ENCODE peak calls at places on chromosomes 1 and 21, in four cellular contexts. A, X, M and S are unnamed samples.

GRCh38 chr1:171245458-171246064 is 2.7 kb upstream of the FMO1 start:
- DNase-seq in A (no peak), X (no peak), M (peak), S (no peak)

GRCh38 chr21:40511976-40512375 is 335.0 kb downstream of the DSCAM start:
- DNase-seq in A (no peak), X (no peak), M (no peak), S (no peak)

GRCh38 chr21:14260459-14260764 is 44.5 kb downstream of the RBM11 start:
- DNase-seq in A (no peak), X (no peak), M (no peak), S (no peak)

GRCh38 chr1:25702101-25702775 is 85.6 kb downstream of the MAN1C1 start:
- DNase-seq in A (peak), X (no peak), M (no peak), S (peak)

GRCh38 chr1:94709891-94710581 is 110.1 kb upstream of the SLC44A3 start:
- DNase-seq in A (no peak), X (no peak), M (no peak), S (no peak)

GRCh38 chr1:207752456-207753132 is 740 bp downstream of the CD46 start:
- DNase-seq in A (peak), X (peak), M (peak), S (no peak)

GRCh38 chr1:14372526-14372925 is 226.0 kb upstream of the KAZN start:
- DNase-seq in A (no peak), X (no peak), M (no peak), S (no peak)

GRCh38 chr1:228046421-228047182 is 35.9 kb upstream of the ARF1 start:
- DNase-seq in A (peak), X (no peak), M (no peak), S (no peak)

GRCh38 chr1:179228783-179229213 is 679 bp downstream of the ABL2 start:
- DNase-seq in A (peak), X (no peak), M (peak), S (peak)

GRCh38 chr1:201937624-201938212 is 8.6 kb downstream of the LMOD1 start:
- DNase-seq in A (no peak), X (no peak), M (no peak), S (no peak)

GRCh38 chr1:16183765-16184556 is 28.1 kb upstream of the EPHA2 start:
- DNase-seq in A (no peak), X (no peak), M (no peak), S (no peak)

GRCh38 chr1:44453798-44454349 is 48.8 kb downstream of the RNF220 start:
- DNase-seq in A (no peak), X (no peak), M (no peak), S (no peak)

GRCh38 chr1:23598424-23598823 is 39.1 kb upstream of the ID3 start:
- DNase-seq in A (no peak), X (no peak), M (no peak), S (no peak)

GRCh38 chr21:21921410-21922232 is 923.4 kb downstream of the NCAM2 start:
- DNase-seq in A (no peak), X (no peak), M (no peak), S (no peak)

GRCh38 chr1:10768552-10768951 is 27.9 kb downstream of the CASZ1 start:
- DNase-seq in A (no peak), X (no peak), M (no peak), S (no peak)

GRCh38 chr1:64691631-64692030 is 53.2 kb upstream of the RAVER2 start:
- DNase-seq in A (no peak), X (no peak), M (no peak), S (no peak)

GRCh38 chr1:227762231-227762911 is 27.1 kb downstream of the SNAP47 start:
- DNase-seq in A (peak), X (peak), M (peak), S (peak)

GRCh38 chr1:27070390-27071048 is 57.9 kb upstream of the TENT5B start:
- DNase-seq in A (no peak), X (peak), M (no peak), S (no peak)

GRCh38 chr1:97562096-97562495 is 358.7 kb downstream of the DPYD start:
- DNase-seq in A (no peak), X (no peak), M (no peak), S (no peak)

GRCh38 chr1:164589961-164590507 is 31.1 kb downstream of the PBX1 start:
- DNase-seq in A (no peak), X (no peak), M (no peak), S (no peak)

GRCh38 chr21:42187976-42188653 is 30.8 kb upstream of the ABCG1 start:
- DNase-seq in A (peak), X (peak), M (peak), S (no peak)

GRCh38 chr1:178047403-178048093 is 46.4 kb upstream of the RASAL2 start:
- DNase-seq in A (no peak), X (no peak), M (no peak), S (no peak)

GRCh38 chr1:150922519-150922975 is 3.6 kb upstream of the SETDB1 start:
- DNase-seq in A (peak), X (peak), M (peak), S (peak)

GRCh38 chr1:150168960-150169565 is 19.3 kb downstream of the PLEKHO1 start:
- DNase-seq in A (peak), X (no peak), M (peak), S (peak)

GRCh38 chr1:92326681-92327080 is 27.8 kb downstream of the RPAP2 start:
- DNase-seq in A (no peak), X (no peak), M (no peak), S (no peak)

GRCh38 chr1:21100496-21100895 is 76.2 kb downstream of the EIF4G3 start:
- DNase-seq in A (no peak), X (no peak), M (no peak), S (no peak)

GRCh38 chr1:168613689-168614655 is 37.6 kb downstream of the XCL1 start:
- DNase-seq in A (peak), X (no peak), M (no peak), S (no peak)

GRCh38 chr1:185934476-185935189 is 200.4 kb downstream of the HMCN1 start:
- DNase-seq in A (no peak), X (no peak), M (no peak), S (no peak)
- TF ChIP-seq POLR2AphosphoS5 in A (no peak), X (no peak), M (no peak), S (no peak)

GRCh38 chr1:223756002-223756775 is 43.9 kb downstream of the CAPN2 start:
- DNase-seq in A (no peak), X (no peak), M (no peak), S (no peak)

GRCh38 chr1:223755432-223755792 is 43.1 kb downstream of the CAPN2 start:
- DNase-seq in A (no peak), X (no peak), M (no peak), S (no peak)

GRCh38 chr1:223756806-223757700 is 44.7 kb downstream of the CAPN2 start:
- DNase-seq in A (no peak), X (no peak), M (no peak), S (no peak)

GRCh38 chr1:223752721-223753515 is 40.6 kb downstream of the CAPN2 start:
- DNase-seq in A (no peak), X (no peak), M (no peak), S (no peak)

DNA sequence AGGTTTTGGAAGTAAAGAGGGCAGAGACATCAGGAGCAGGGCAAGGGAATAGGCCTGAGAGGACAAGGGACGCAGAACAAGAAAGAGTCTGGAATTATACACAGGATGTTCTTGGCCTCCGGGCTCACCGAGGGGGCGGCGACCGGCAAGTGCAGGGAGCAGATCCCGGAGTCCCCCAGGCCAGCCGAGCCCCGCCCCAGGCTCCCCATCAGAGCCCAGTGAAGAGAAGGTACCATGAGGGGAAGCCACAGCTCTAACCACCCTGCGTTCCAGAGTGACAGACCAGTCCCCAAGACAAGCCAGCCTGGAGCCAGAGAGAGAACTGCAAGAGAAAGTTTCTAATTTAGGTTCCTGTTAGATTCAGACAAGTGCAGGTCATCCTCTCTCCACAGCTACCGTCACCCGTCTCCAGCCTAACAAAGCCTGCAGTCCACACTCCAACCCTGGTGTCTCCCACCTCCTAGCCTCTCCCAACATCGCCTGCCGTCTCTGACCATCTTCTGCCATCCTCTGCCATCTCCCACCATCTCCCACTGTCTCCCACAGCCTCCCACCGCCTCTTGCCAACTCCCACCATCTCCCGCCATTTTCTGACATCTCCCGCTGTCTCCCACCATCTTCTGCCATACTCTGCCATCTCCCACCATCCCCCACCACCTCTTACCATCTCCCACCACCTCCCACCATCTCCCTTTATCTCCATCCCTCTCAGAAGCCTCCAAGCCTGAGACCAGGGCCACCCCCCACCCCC is 42.5 kb downstream of the CAPN2 start:
- DNase-seq in A (no peak), X (no peak), M (no peak), S (no peak)
- TF ChIP-seq POLR2A in A (no peak), X (no peak), M (no peak), S (no peak)

GRCh38 chr1:47478090-47478489 is 40.2 kb downstream of the FOXD2 start:
- DNase-seq in A (no peak), X (peak), M (peak), S (no peak)
- H3K27ac ChIP-seq in A (peak), X (no peak), M (peak), S (no peak)

GRCh38 chr1:52033190-52034049 is at the start of gene KTI12:
- DNase-seq in A (peak), X (peak), M (peak), S (peak)
- TF ChIP-seq POLR2AphosphoS5 in A (peak), X (peak), M (peak), S (no peak)

DNA sequence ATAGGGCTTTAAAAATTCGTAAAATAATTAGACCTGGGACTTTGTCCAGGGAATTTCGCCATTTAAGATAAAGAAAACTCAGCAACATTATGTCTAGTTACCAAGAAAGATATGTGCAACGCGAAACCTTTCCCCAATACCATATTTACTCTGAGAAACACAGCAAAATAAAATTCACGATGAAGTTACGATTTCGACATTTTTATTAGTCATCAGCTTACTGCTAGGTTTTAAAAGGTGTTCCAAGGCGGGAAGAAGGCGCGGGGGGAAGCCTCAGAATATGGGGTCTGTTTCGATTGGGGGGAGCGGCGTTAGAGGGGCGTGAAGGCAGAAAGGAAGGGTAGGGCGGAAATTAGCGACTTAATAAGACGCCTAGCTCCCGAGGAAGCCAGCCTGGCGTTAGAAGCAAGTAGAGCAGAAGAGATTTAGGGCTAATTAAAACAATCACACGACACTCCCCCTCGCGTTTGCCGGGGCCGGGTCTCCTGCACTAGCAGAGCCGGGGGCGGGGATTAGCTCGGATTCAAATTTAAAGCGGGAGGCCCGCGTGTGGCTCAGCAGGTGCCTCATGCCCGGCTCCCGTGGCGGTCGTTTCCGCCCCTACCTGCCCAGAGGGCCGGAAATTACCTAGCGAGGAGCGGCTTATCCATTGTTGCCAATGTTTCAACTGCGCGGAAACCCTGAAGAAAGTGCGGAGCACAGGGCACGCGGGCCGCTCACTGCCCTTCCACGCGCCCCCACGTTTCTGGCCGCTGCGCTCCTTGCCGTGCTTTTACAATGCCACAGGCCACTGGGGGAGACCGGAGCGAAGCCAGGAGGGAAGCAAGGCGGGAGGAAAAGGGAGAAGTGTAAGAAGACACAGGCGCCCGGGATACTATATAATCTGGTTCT is 795 bp upstream of the POU2F1 start:
- DNase-seq in A (peak), X (peak), M (peak), S (peak)
- TF ChIP-seq POLR2A in A (no peak), X (peak), M (peak), S (no peak)

GRCh38 chr1:7826363-7826762 is 26.5 kb downstream of the UTS2 start:
- DNase-seq in A (no peak), X (no peak), M (no peak), S (no peak)
- H3K27ac ChIP-seq in A (no peak), X (no peak), M (no peak), S (no peak)